ENCODE peak calls at places on chromosome 5, in four cellular contexts. R, U, X and O are unnamed samples.

GRCh38 chr5:73280821-73281746 is 108.1 kb downstream of the TMEM174 start:
- DNase-seq in R (no peak), U (no peak), X (peak; percentile 8), O (no peak)

GRCh38 chr5:160315968-160316367 is 3.6 kb upstream of the CCNJL start:
- DNase-seq in R (no peak), U (no peak), X (peak; percentile 98), O (no peak)

GRCh38 chr5:125525356-125525755 is 778.9 kb upstream of the ZNF608 start:
- DNase-seq in R (no peak), U (no peak), X (no peak), O (no peak)

GRCh38 chr5:73303139-73304079 is 130.4 kb downstream of the TMEM174 start:
- DNase-seq in R (peak; percentile 31), U (no peak), X (no peak), O (no peak)

GRCh38 chr5:107476783-107477182 is 194.0 kb downstream of the EFNA5 start:
- DNase-seq in R (no peak), U (peak; percentile 51), X (no peak), O (peak; percentile 29)

GRCh38 chr5:178069909-178070308 is 43.4 kb upstream of the N4BP3 start:
- DNase-seq in R (no peak), U (no peak), X (no peak), O (no peak)

GRCh38 chr5:143051244-143052058 is 281.3 kb downstream of the ARHGAP26 start:
- DNase-seq in R (no peak), U (no peak), X (no peak), O (no peak)

GRCh38 chr5:115625579-115626443 is at the start of gene TMED7:
- DNase-seq in R (peak; percentile 94), U (peak; percentile 99), X (peak; percentile 86), O (peak; percentile 100)

GRCh38 chr5:138065102-138065501 is 18.7 kb upstream of the WNT8A start:
- DNase-seq in R (no peak), U (no peak), X (no peak), O (no peak)

GRCh38 chr5:73415617-73416016 is 33.0 kb downstream of the FOXD1 start:
- DNase-seq in R (no peak), U (no peak), X (no peak), O (no peak)

GRCh38 chr5:146079695-146080361 is 25.5 kb downstream of the PLAC8L1 start:
- DNase-seq in R (no peak), U (no peak), X (no peak), O (no peak)

GRCh38 chr5:68456756-68457217 is 241.2 kb downstream of the PIK3R1 start:
- DNase-seq in R (no peak), U (no peak), X (peak; percentile 7), O (no peak)

GRCh38 chr5:37786855-37787254 is 53.0 kb downstream of the GDNF start:
- DNase-seq in R (no peak), U (no peak), X (no peak), O (no peak)

GRCh38 chr5:109645591-109646236 is 44.0 kb upstream of the MAN2A1 start:
- DNase-seq in R (peak; percentile 11), U (no peak), X (no peak), O (no peak)

GRCh38 chr5:103465891-103466290 is 96.7 kb downstream of the NUDT12 start:
- DNase-seq in R (no peak), U (no peak), X (no peak), O (no peak)

GRCh38 chr5:159104759-159105317 is 5.1 kb upstream of the EBF1 start:
- DNase-seq in R (peak; percentile 20), U (peak; percentile 31), X (no peak), O (no peak)

GRCh38 chr5:103891151-103891550 is 328.6 kb upstream of the NUDT12 start:
- DNase-seq in R (no peak), U (no peak), X (no peak), O (no peak)

GRCh38 chr5:156402387-156402921 is 75.5 kb downstream of the SGCD start:
- DNase-seq in R (peak; percentile 33), U (peak; percentile 83), X (no peak), O (peak; percentile 60)

GRCh38 chr5:79956173-79956670 is 34.8 kb downstream of the MTX3 start:
- DNase-seq in R (no peak), U (no peak), X (no peak), O (no peak)

DNA sequence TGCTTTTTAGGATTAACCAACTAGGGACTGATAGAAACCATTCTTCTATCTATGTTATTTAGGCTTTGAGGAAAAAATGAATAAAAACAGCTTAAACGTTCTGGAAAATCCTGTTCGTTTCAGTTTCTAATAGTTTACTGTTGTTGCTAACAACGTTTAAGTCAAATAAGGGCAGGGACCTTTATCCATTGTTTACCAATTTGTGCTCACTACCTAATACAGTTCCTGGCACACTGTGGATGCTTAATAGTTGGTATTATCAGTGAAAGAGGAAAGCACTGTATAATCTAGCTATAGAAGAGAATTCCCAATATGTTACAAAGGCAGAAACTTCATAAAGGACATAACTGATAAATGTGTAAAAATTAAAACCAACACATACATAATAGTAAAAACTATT is 52.5 kb downstream of the ZFR start:
- DNase-seq in R (no peak), U (no peak), X (no peak), O (no peak)
- H3K36me3 ChIP-seq in R (peaks cover 27% of the 10 kb centered on the region), U (peaks cover 77% of the 10 kb centered on the region), X (peaks cover 47% of the 10 kb centered on the region), O (peaks cover 36% of the 10 kb centered on the region)

GRCh38 chr5:97111004-97111403 is 31.4 kb downstream of the LIX1 start:
- DNase-seq in R (no peak), U (no peak), X (no peak), O (no peak)

GRCh38 chr5:97115932-97116331 is 26.5 kb downstream of the LIX1 start:
- DNase-seq in R (no peak), U (no peak), X (no peak), O (no peak)

GRCh38 chr5:97111612-97112011 is 30.8 kb downstream of the LIX1 start:
- DNase-seq in R (no peak), U (no peak), X (no peak), O (peak; percentile 14)

GRCh38 chr5:97107266-97107665 is 35.1 kb downstream of the LIX1 start:
- DNase-seq in R (no peak), U (no peak), X (no peak), O (no peak)

GRCh38 chr5:97112212-97112611 is 30.2 kb downstream of the LIX1 start:
- DNase-seq in R (no peak), U (no peak), X (no peak), O (no peak)
- H3K27ac ChIP-seq in R (no peak overlapping the region), U (no peak overlapping the region), X (no peak overlapping the region), O (no peak overlapping the region)

GRCh38 chr5:112316731-112317130 is 102.3 kb downstream of the EPB41L4A start:
- DNase-seq in R (no peak), U (no peak), X (no peak), O (no peak)
- H3K4me3 ChIP-seq in R (no peak overlapping the region), U (no peak overlapping the region), X (no peak overlapping the region), O (no peak overlapping the region)

DNA sequence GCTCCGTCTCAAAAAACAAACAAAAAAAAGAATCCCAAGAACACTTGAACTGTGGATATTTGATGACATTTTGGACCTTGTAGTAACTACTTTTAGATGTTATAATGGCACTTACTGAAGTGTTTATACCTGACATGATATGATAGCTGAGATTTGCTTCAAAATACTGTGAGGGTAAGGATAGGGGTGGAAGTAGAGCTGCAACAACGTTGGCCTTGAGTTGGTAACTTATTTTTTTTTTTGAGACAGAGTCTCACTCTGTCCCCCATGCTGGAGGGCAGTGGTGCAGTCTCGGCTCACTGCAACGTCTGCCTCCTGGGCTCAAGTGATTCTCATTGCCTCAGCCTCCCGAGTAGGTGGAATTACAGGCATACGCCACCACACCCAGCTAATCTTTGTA is 30.7 kb upstream of the SAP30L start:
- DNase-seq in R (no peak), U (no peak), X (no peak), O (no peak)
- H3K36me3 ChIP-seq in R (peaks cover 4% of the 10 kb centered on the region), U (peaks cover 10% of the 10 kb centered on the region), X (no peaks in the 10 kb centered on the region), O (no peaks in the 10 kb centered on the region)

DNA sequence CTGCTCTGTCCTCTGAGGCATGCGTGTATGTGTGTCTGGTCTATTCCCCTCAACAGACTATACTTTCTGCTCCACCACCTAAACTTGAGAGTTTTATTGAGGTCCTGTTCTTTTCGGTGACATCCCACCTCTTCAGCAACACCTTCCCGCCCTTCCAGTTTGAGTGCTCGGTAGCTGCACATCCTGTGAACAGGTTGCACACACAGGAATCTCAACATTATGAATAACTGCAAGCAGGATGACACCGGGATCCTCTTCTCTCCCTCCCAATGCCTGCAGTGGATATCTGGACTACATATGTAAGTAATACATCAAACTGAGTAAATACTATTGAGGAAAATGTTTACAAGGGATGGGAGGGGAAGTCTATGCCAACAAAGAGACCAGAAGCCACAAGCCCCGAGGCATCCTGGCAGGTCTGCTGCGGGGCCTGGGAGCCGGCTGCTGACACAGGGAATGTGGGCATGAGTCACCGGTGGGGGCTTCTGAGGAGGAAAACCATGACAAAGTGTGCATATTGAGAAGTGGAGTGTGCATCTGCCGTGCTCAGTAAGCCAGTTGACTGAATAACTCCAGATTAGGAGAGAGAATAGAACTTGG is 8.6 kb upstream of the ANKRD33B start:
- DNase-seq in R (no peak), U (no peak), X (no peak), O (no peak)
- H3K27ac ChIP-seq in R (no peak overlapping the region), U (no peak overlapping the region), X (no peak overlapping the region), O (no peak overlapping the region)

GRCh38 chr5:151213803-151214613 is 9.9 kb downstream of the CCDC69 start:
- DNase-seq in R (no peak), U (peak; percentile 92), X (no peak), O (peak; percentile 75)
- H3K4me3 ChIP-seq in R (no peak overlapping the region), U (peak overlapping the region; percentile 85), X (no peak overlapping the region), O (peak overlapping the region; percentile 85)